ENCODE peak calls at places on chromosomes 3 and 15, in eight cellular contexts. Y is GM19239; K is EL; P is stimulated activated CD4-positive, alpha-beta T cell treated with anti-CD3 and anti-CD28 coated beads, Interleukin-2, amount 100 ng/mL, for 48 hours; Q is foreskin keratinocyte; U is anterior cingulate cortex; G is GM04504; O is HFF-Myc. X is an unnamed sample.
A peak's percentile ranks its signal among the peaks of the same experiment; 100 is the strongest.

GRCh38 chr15:53576841-53577240 is 182.6 kb downstream of the WDR72 start:
- DNase-seq in Y (no peak), U (no peak), G (no peak), O (no peak), Q (no peak), K (no peak), P (no peak), X (no peak)

GRCh38 chr3:156782921-156783320 is 43.2 kb upstream of the LEKR1 start:
- DNase-seq in O (no peak), P (no peak), Q (no peak), Y (no peak), K (no peak), G (no peak), U (no peak), X (no peak)

GRCh38 chr15:71508081-71508682 is 302.2 kb upstream of the NR2E3 start:
- DNase-seq in P (no peak), G (no peak), O (no peak), K (no peak), U (no peak), Q (peak; percentile 83), Y (no peak), X (no peak)

GRCh38 chr15:101028321-101028720 is 109.2 kb downstream of the LRRK1 start:
- DNase-seq in U (no peak), Q (no peak), O (no peak), K (no peak), Y (no peak), P (no peak), G (no peak), X (no peak)

GRCh38 chr3:171556574-171557145 is 96.5 kb upstream of the TNIK start:
- DNase-seq in Q (peak; percentile 82), U (no peak), P (no peak), G (no peak), K (no peak), Y (no peak), O (no peak), X (no peak)

GRCh38 chr15:49225572-49226281 is 55.7 kb downstream of the GALK2 start:
- DNase-seq in Q (peak; percentile 30), G (no peak), Y (no peak), U (no peak), O (no peak), K (peak; percentile 59), P (no peak), X (no peak)

GRCh38 chr3:120173056-120173675 is 78.9 kb upstream of the GSK3B start:
- DNase-seq in U (no peak), Q (no peak), O (no peak), G (no peak), K (no peak), Y (no peak), P (no peak), X (no peak)

GRCh38 chr3:22372292-22372949 is 621.4 kb upstream of the ZNF385D start:
- DNase-seq in Q (no peak), Y (no peak), O (no peak), P (no peak), G (no peak), K (no peak), U (no peak), X (no peak)

GRCh38 chr15:29822100-29822684 is at the start of gene TJP1:
- DNase-seq in Q (peak; percentile 62), P (no peak), U (no peak), O (no peak), Y (no peak), K (peak; percentile 79), G (peak; percentile 56), X (no peak)

GRCh38 chr3:14549256-14549931 is 9.3 kb upstream of the GRIP2 start:
- DNase-seq in K (peak; percentile 17), O (no peak), P (no peak), G (no peak), Q (no peak), Y (no peak), U (no peak), X (no peak)

GRCh38 chr15:43186003-43186353 is 775 bp downstream of the CCNDBP1 start:
- DNase-seq in Q (peak; percentile 15), Y (peak; percentile 38), O (no peak), P (no peak), U (no peak), G (no peak), K (no peak), X (no peak)

GRCh38 chr3:51896607-51897305 is 6.4 kb downstream of the IQCF1 start:
- DNase-seq in G (no peak), P (no peak), K (no peak), Y (no peak), O (no peak), Q (no peak), U (no peak), X (no peak)

GRCh38 chr3:194084284-194084683 is 51.7 kb upstream of the HES1 start:
- DNase-seq in G (no peak), P (no peak), K (no peak), O (no peak), Y (peak; percentile 58), Q (no peak), U (no peak), X (no peak)

GRCh38 chr3:152910211-152910610 is 75.3 kb downstream of the P2RY1 start:
- DNase-seq in O (no peak), U (no peak), K (peak; percentile 4), Y (no peak), G (no peak), P (no peak), Q (peak; percentile 37), X (no peak)

GRCh38 chr3:101466465-101467309 is 46.3 kb downstream of the SENP7 start:
- DNase-seq in K (no peak), P (no peak), Y (no peak), Q (no peak), O (no peak), U (no peak), G (no peak), X (peak; percentile 35)

GRCh38 chr3:49721165-49721860 is 1.8 kb upstream of the AMIGO3 start:
- DNase-seq in Q (no peak), K (no peak), O (no peak), P (no peak), Y (no peak), U (no peak), G (no peak), X (no peak)

GRCh38 chr3:186241910-186242821 is 119.9 kb downstream of the DGKG start:
- DNase-seq in Y (peak; percentile 54), Q (peak; percentile 78), P (peak; percentile 34), O (no peak), U (peak; percentile 64), K (peak; percentile 72), G (no peak), X (no peak)

GRCh38 chr3:62874398-62875102 is 666 bp downstream of the CADPS start:
- DNase-seq in Y (no peak), Q (no peak), G (no peak), P (no peak), K (no peak), O (no peak), U (no peak), X (no peak)

GRCh38 chr3:31880020-31880419 is 101.0 kb downstream of the OSBPL10 start:
- DNase-seq in Q (peak; percentile 74), Y (no peak), K (no peak), P (no peak), O (no peak), G (no peak), U (no peak), X (no peak)

GRCh38 chr15:89500397-89501270 is 4.3 kb upstream of the RHCG start:
- DNase-seq in K (no peak), Y (no peak), O (no peak), Q (no peak), G (no peak), U (no peak), P (no peak), X (no peak)

GRCh38 chr3:67362686-67363085 is 291.7 kb downstream of the SUCLG2 start:
- DNase-seq in Y (no peak), P (no peak), G (no peak), Q (peak; percentile 90), K (no peak), O (no peak), U (no peak), X (no peak)

GRCh38 chr3:192914873-192915272 is 2.8 kb downstream of the MB21D2 start:
- DNase-seq in G (no peak), O (no peak), Q (no peak), U (no peak), P (no peak), Y (no peak), K (no peak), X (no peak)

GRCh38 chr3:197878427-197878826 is 71.6 kb upstream of the RPL35A start:
- DNase-seq in Q (no peak), U (no peak), G (no peak), O (no peak), P (peak; percentile 51), Y (no peak), K (no peak), X (no peak)

GRCh38 chr3:183464480-183464879 is 36.1 kb upstream of the MCF2L2 start:
- DNase-seq in Y (no peak), O (no peak), U (no peak), G (no peak), Q (no peak), K (no peak), P (no peak), X (no peak)

GRCh38 chr3:41652506-41652905 is 309.4 kb downstream of the ULK4 start:
- DNase-seq in O (no peak), Q (no peak), K (no peak), Y (no peak), G (no peak), U (no peak), P (no peak), X (no peak)

GRCh38 chr3:17412950-17413530 is 329.4 kb downstream of the TBC1D5 start:
- DNase-seq in K (peak; percentile 45), Q (peak; percentile 54), G (peak; percentile 28), Y (no peak), O (peak; percentile 25), P (peak; percentile 4), U (no peak), X (peak; percentile 45)

GRCh38 chr15:57502116-57502515 is 89.6 kb upstream of the MYZAP start:
- DNase-seq in Y (no peak), P (no peak), O (no peak), K (no peak), U (no peak), Q (no peak), G (no peak), X (no peak)

GRCh38 chr15:61118885-61119284 is 110.2 kb downstream of the RORA start:
- DNase-seq in O (no peak), Q (no peak), P (no peak), Y (no peak), G (no peak), U (no peak), K (no peak), X (no peak)

GRCh38 chr15:61989698-61990097 is 70.5 kb downstream of the VPS13C start:
- DNase-seq in U (no peak), O (no peak), Q (no peak), P (no peak), G (no peak), K (no peak), Y (no peak), X (no peak)

X was measured in CD8-positive, alpha-beta memory T cell.